ENCODE peak calls at places on chromosome 21, in seven cellular contexts. A, R, Q, C, J, W and F are unnamed samples.

GRCh38 chr21:31898898-31899630 is 26.2 kb downstream of the HUNK start:
- ATAC-seq in W (no peak), C (no peak), R (peak; percentile 59), Q (no peak), J (no peak), A (no peak), F (peak; percentile 43)

GRCh38 chr21:34520769-34521508 is 8.9 kb upstream of the KCNE1 start:
- ATAC-seq in C (no peak), J (no peak), Q (no peak), R (no peak), A (no peak), W (no peak), F (no peak)

GRCh38 chr21:36193200-36193599 is 36.6 kb downstream of the DOP1B start:
- ATAC-seq in W (peak; percentile 50), A (no peak), J (no peak), R (peak; percentile 45), C (no peak), Q (peak; percentile 72), F (peak; percentile 89)

GRCh38 chr21:42505090-42505726 is 8.4 kb upstream of the SLC37A1 start:
- ATAC-seq in C (no peak), Q (no peak), W (no peak), J (no peak), R (no peak), A (peak; percentile 94), F (no peak)

GRCh38 chr21:35989185-35989735 is 71.1 kb downstream of the SETD4 start:
- ATAC-seq in Q (peak; percentile 24), C (no peak), J (no peak), W (no peak), A (no peak), R (peak; percentile 79), F (no peak)

GRCh38 chr21:43585924-43586411 is 73.3 kb downstream of the HSF2BP start:
- ATAC-seq in C (no peak), Q (peak; percentile 99), A (no peak), W (peak; percentile 94), J (no peak), R (no peak), F (peak; percentile 81)

GRCh38 chr21:38760017-38760761 is 45.5 kb upstream of the ETS2 start:
- ATAC-seq in C (no peak), R (no peak), Q (no peak), J (no peak), W (no peak), A (no peak), F (no peak)

GRCh38 chr21:31837613-31838390 is 35.0 kb upstream of the HUNK start:
- ATAC-seq in J (no peak), W (no peak), A (peak; percentile 80), C (no peak), Q (no peak), R (no peak), F (no peak)

GRCh38 chr21:32383812-32384211 is 9.0 kb downstream of the URB1 start:
- ATAC-seq in W (no peak), Q (peak; percentile 32), C (no peak), J (no peak), A (no peak), R (peak; percentile 59), F (peak; percentile 38)

GRCh38 chr21:19621837-19622496 is 1218.4 kb upstream of the TMPRSS15 start:
- ATAC-seq in C (no peak), A (no peak), J (no peak), Q (no peak), R (no peak), W (no peak), F (no peak)

GRCh38 chr21:42237577-42237976 is 18.6 kb downstream of the ABCG1 start:
- ATAC-seq in A (no peak), R (no peak), W (no peak), C (peak; percentile 60), J (peak; percentile 33), Q (no peak), F (no peak)

GRCh38 chr21:34802180-34802899 is 133.5 kb downstream of the CLIC6 start:
- ATAC-seq in W (peak; percentile 39), C (peak; percentile 9), R (peak; percentile 42), A (no peak), Q (peak; percentile 8), J (peak; percentile 29), F (peak; percentile 38)

GRCh38 chr21:32328595-32328994 is 29.9 kb downstream of the MRAP start:
- ATAC-seq in W (no peak), Q (no peak), R (no peak), A (no peak), J (no peak), C (no peak), F (no peak)

GRCh38 chr21:38789275-38789674 is 16.5 kb upstream of the ETS2 start:
- ATAC-seq in R (no peak), A (no peak), J (no peak), C (no peak), Q (no peak), W (no peak), F (no peak)

GRCh38 chr21:41387824-41388223 is 26.0 kb downstream of the MX2 start:
- ATAC-seq in W (no peak), A (no peak), R (no peak), Q (no peak), C (no peak), J (no peak), F (no peak)

GRCh38 chr21:36718951-36719501 is 20.1 kb downstream of the SIM2 start:
- ATAC-seq in R (peak; percentile 89), J (no peak), A (no peak), W (peak; percentile 94), C (no peak), Q (peak; percentile 89), F (peak; percentile 96)

GRCh38 chr21:14889080-14889805 is 175.6 kb downstream of the NRIP1 start:
- ATAC-seq in A (no peak), Q (no peak), R (peak; percentile 96), C (no peak), J (no peak), W (peak; percentile 71), F (no peak)

GRCh38 chr21:31714741-31715365 is 17.1 kb downstream of the SCAF4 start:
- ATAC-seq in R (no peak), J (no peak), W (peak; percentile 41), A (no peak), Q (no peak), C (no peak), F (no peak)

GRCh38 chr21:40936151-40936550 is 89.2 kb upstream of the DSCAM start:
- ATAC-seq in J (no peak), W (no peak), A (no peak), R (no peak), Q (no peak), C (no peak), F (no peak)

GRCh38 chr21:33828083-33828482 is 87.5 kb downstream of the ATP5PO start:
- ATAC-seq in A (no peak), W (no peak), C (no peak), J (no peak), Q (no peak), R (no peak), F (no peak)

GRCh38 chr21:34865922-34866271 is 183.2 kb downstream of the RUNX1 start:
- ATAC-seq in R (no peak), A (peak; percentile 82), W (peak; percentile 2), Q (peak; percentile 6), C (peak; percentile 88), J (peak; percentile 91), F (no peak)

GRCh38 chr21:43323244-43324005 is 103.5 kb downstream of the SIK1 start:
- ATAC-seq in J (no peak), W (no peak), Q (no peak), A (no peak), R (no peak), C (no peak), F (no peak)

GRCh38 chr21:36741506-36741905 is 42.6 kb downstream of the SIM2 start:
- ATAC-seq in A (no peak), W (no peak), R (no peak), C (peak; percentile 22), Q (no peak), J (no peak), F (no peak)

GRCh38 chr21:37575536-37576083 is 209.0 kb downstream of the DYRK1A start:
- ATAC-seq in J (no peak), Q (no peak), C (no peak), R (no peak), W (no peak), A (no peak), F (no peak)

GRCh38 chr21:15051652-15052554 is 12.9 kb downstream of the NRIP1 start:
- ATAC-seq in C (peak; percentile 91), J (peak; percentile 91), W (peak; percentile 47), R (peak; percentile 77), A (peak; percentile 56), Q (peak; percentile 43), F (peak; percentile 90)

GRCh38 chr21:36034211-36034913 is 26.0 kb downstream of the SETD4 start:
- ATAC-seq in R (no peak), C (no peak), A (no peak), J (no peak), Q (no peak), W (no peak), F (no peak)

GRCh38 chr21:39867198-39867650 is at the start of gene PCP4:
- ATAC-seq in Q (peak; percentile 65), R (peak; percentile 67), J (no peak), C (peak; percentile 18), A (no peak), W (peak; percentile 65), F (peak; percentile 76)

GRCh38 chr21:42413500-42413899 is 9.8 kb downstream of the UBASH3A start:
- ATAC-seq in W (no peak), A (no peak), J (peak; percentile 12), Q (no peak), R (no peak), C (peak; percentile 62), F (no peak)